ENCODE peak calls at places on chromosome 16, in four cellular contexts. J, E, G and M are unnamed samples.

GRCh38 chr16:8713635-8714097 is 39.2 kb downstream of the ABAT start:
- DNase-seq in J (no peak), E (no peak), G (no peak), M (no peak)

GRCh38 chr16:68732068-68732680 is 4.9 kb upstream of the CDH1 start:
- DNase-seq in J (peak; percentile 62), E (peak; percentile 86), G (no peak), M (no peak)

GRCh38 chr16:17194190-17194780 is 276.5 kb downstream of the XYLT1 start:
- DNase-seq in J (no peak), E (peak; percentile 72), G (peak; percentile 70), M (no peak)

GRCh38 chr16:88605186-88606145 is 32.9 kb upstream of the IL17C start:
- DNase-seq in J (no peak), E (no peak), G (no peak), M (no peak)

GRCh38 chr16:31202402-31203385 is at the start of gene PYCARD:
- DNase-seq in J (no peak), E (peak; percentile 59), G (no peak), M (no peak)

GRCh38 chr16:65119905-65120341 is 1.9 kb downstream of the CDH11 start:
- DNase-seq in J (no peak), E (no peak), G (no peak), M (no peak)

GRCh38 chr16:56989988-56990387 is 631 bp downstream of the NLRC5 start:
- DNase-seq in J (no peak), E (no peak), G (no peak), M (no peak)

GRCh38 chr16:81774348-81774747 is 4.7 kb upstream of the PLCG2 start:
- DNase-seq in J (no peak), E (no peak), G (no peak), M (no peak)

GRCh38 chr16:23368469-23368868 is 66.4 kb downstream of the SCNN1B start:
- DNase-seq in J (no peak), E (no peak), G (no peak), M (no peak)

GRCh38 chr16:4523686-4524085 is 14.9 kb downstream of the CDIP1 start:
- DNase-seq in J (no peak), E (no peak), G (no peak), M (no peak)

GRCh38 chr16:57316390-57317017 is 32.0 kb upstream of the PLLP start:
- DNase-seq in J (no peak), E (no peak), G (no peak), M (no peak)

GRCh38 chr16:89567656-89568594 is 7.4 kb downstream of the RPL13 start:
- DNase-seq in J (no peak), E (no peak), G (no peak), M (no peak)

GRCh38 chr16:50868577-50868976 is 126.7 kb downstream of the CYLD start:
- DNase-seq in J (no peak), E (no peak), G (no peak), M (no peak)

GRCh38 chr16:11229906-11230305 is 26.1 kb downstream of the SOCS1 start:
- DNase-seq in J (no peak), E (no peak), G (no peak), M (no peak)

GRCh38 chr16:83068686-83069085 is 441.9 kb downstream of the CDH13 start:
- DNase-seq in J (no peak), E (no peak), G (no peak), M (no peak)

GRCh38 chr16:14321542-14321941 is 250.4 kb downstream of the MRTFB start:
- DNase-seq in J (no peak), E (peak; percentile 30), G (no peak), M (no peak)

GRCh38 chr16:85927938-85928337 is 29.0 kb downstream of the IRF8 start:
- DNase-seq in J (no peak), E (no peak), G (no peak), M (no peak)

GRCh38 chr16:82653550-82654511 is 27.1 kb downstream of the CDH13 start:
- DNase-seq in J (peak; percentile 19), E (no peak), G (no peak), M (peak; percentile 90)

GRCh38 chr16:58284021-58284420 is 10.8 kb downstream of the PRSS54 start:
- DNase-seq in J (no peak), E (no peak), G (no peak), M (no peak)

GRCh38 chr16:66416136-66416535 is 11.0 kb upstream of the BEAN1 start:
- DNase-seq in J (no peak), E (no peak), G (no peak), M (no peak)

GRCh38 chr16:83214671-83215070 is 587.9 kb downstream of the CDH13 start:
- DNase-seq in J (no peak), E (no peak), G (no peak), M (no peak)

GRCh38 chr16:19936431-19936830 is 51.8 kb upstream of the GPRC5B start:
- DNase-seq in J (no peak), E (no peak), G (no peak), M (no peak)

GRCh38 chr16:69935278-69935711 is 15.8 kb upstream of the CLEC18A start:
- DNase-seq in J (no peak), E (no peak), G (no peak), M (no peak)

GRCh38 chr16:56362057-56362655 is 63.2 kb downstream of the AMFR start:
- DNase-seq in J (no peak), E (no peak), G (no peak), M (no peak)

GRCh38 chr16:4591706-4592470 is 22.8 kb downstream of the UBALD1 start:
- DNase-seq in J (no peak), E (no peak), G (no peak), M (no peak)

GRCh38 chr16:69165584-69165983 is 21.4 kb upstream of the SNTB2 start:
- DNase-seq in J (no peak), E (no peak), G (no peak), M (no peak)

GRCh38 chr16:57735755-57736418 is at the start of gene KATNB1:
- DNase-seq in J (no peak), E (peak; percentile 52), G (no peak), M (no peak)

GRCh38 chr16:82509636-82510035 is 117.1 kb upstream of the CDH13 start:
- DNase-seq in J (no peak), E (no peak), G (no peak), M (no peak)

GRCh38 chr16:73232555-73233422 is 184.9 kb upstream of the ZFHX3 start:
- DNase-seq in J (peak; percentile 74), E (no peak), G (peak; percentile 10), M (no peak)

GRCh38 chr16:46859719-46860152 is 24.4 kb upstream of the GPT2 start:
- DNase-seq in J (peak; percentile 82), E (no peak), G (no peak), M (no peak)

GRCh38 chr16:29961479-29962343 is at the start of gene TMEM219:
- DNase-seq in J (peak; percentile 81), E (peak; percentile 99), G (no peak), M (peak; percentile 70)

GRCh38 chr16:29961127-29961478 is 776 bp upstream of the TMEM219 start:
- DNase-seq in J (no peak), E (no peak), G (no peak), M (no peak)

GRCh38 chr16:29959293-29959692 is 2.6 kb upstream of the TMEM219 start:
- DNase-seq in J (no peak), E (no peak), G (no peak), M (no peak)

GRCh38 chr16:29963021-29963743 is 1.3 kb downstream of the TMEM219 start:
- DNase-seq in J (no peak), E (no peak), G (no peak), M (no peak)

GRCh38 chr16:29962344-29962994 is 590 bp downstream of the TMEM219 start:
- DNase-seq in J (peak; percentile 33), E (no peak), G (no peak), M (no peak)
- TF ChIP-seq HDAC6 in J (no peak), E (no peak), G (no peak), M (no peak)

DNA sequence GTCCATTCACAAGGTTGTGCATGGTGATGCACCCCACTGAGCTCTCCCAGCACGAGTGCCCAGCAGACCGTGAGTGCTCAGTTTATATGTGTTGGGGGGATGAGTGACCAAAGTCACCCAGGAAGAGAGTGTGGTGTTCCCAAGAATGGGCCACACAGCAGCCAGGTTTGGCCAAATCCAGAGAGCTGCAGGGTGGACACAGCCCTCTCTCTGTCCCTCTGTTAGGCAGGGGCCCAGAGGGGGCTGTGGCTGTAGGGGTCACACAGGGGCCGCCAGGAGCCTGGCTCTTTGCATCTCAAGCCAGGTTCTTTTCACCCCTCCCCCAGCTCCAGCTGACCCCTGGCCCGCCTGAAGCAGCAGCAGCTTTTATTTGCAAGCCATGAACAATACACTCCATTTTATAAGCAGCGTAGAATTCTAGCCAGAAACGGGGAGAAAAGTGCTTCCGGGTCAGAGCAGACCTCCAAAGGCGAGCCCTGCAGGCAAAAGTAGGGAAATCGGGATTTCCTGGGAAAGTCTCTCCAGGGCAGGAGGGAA is 13.3 kb downstream of the COTL1 start:
- DNase-seq in J (no peak), E (no peak), G (no peak), M (no peak)
- H3K4me2 ChIP-seq in J (no peak overlapping the region), E (no peak overlapping the region), G (peak overlapping the region; percentile 32), M (peak overlapping the region; percentile 92)

GRCh38 chr16:74372953-74373846 is 2.9 kb upstream of the NPIPB15 start:
- DNase-seq in J (no peak), E (peak; percentile 7), G (no peak), M (no peak)
- TF ChIP-seq CREB1 in J (no peak), E (no peak), G (no peak), M (no peak)

DNA sequence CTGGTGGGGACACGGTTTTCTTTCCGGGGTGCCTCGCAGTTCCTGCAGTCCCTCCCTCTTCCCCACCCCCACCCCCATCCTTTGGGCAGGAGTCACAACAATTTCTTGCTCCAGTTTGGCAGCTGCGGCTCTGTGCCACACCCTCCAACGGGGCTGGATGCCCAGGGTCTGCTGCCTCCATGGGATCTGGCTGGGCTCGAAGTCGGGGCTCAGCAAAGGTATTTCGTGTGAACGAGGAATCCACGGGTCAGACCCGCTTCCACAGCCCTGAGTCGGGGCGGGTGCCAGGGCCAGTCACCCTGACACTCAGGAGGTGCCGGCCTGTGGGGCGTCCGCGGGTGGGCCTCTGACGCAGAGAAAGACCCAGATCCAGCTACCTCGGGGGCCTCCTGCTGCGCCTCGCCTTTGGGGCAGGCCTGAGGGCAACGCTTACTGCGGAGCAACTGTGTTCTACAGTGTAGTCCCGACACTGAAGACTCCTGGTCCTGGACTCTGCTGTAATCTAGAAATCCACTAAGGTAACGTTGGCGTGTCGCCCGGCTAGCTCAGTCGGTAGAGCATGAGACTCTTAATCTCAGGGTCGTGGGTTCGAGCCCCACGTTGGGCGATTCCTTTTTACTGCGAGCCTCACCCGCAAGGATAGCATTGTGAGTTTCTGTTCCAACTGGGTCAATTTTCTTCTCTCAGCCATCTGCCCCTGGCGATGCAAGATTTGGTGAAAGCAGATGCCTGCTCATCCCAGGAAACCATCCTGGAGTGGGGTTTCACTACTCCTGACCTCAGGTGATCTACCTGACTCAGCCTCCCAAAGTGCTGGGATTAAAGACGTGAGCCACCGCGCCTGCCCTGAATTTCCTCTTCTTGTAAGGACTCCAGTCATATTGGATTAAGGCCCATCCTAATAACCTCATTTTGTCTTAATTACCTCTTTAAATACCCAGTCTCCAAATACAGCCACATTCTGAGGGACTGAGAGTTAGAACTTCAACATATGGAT is 12.5 kb upstream of the OR1F1 start:
- DNase-seq in J (peak; percentile 78), E (peak; percentile 57), G (no peak), M (no peak)
- TF ChIP-seq HDAC6 in J (no peak), E (no peak), G (no peak), M (no peak)